ENCODE peak calls at places on chromosomes 6 and 20, in five cellular contexts. S, T, Y, N and M are unnamed samples.

GRCh38 chr20:62878244-62879030 is 16.8 kb upstream of the TCFL5 start:
- DNase-seq in Y (no peak), T (no peak), N (no peak), S (no peak), M (no peak)

GRCh38 chr6:132405143-132405915 is 4.1 kb upstream of the MOXD1 start:
- DNase-seq in S (peak; percentile 54), T (no peak), Y (no peak), N (no peak), M (no peak)

GRCh38 chr6:12356983-12357972 is 67.1 kb downstream of the EDN1 start:
- DNase-seq in T (no peak), N (no peak), S (no peak), Y (no peak), M (peak; percentile 68)

GRCh38 chr20:25188218-25188617 is 7.3 kb upstream of the ENTPD6 start:
- DNase-seq in T (no peak), Y (no peak), N (no peak), S (no peak), M (no peak)

GRCh38 chr20:47905628-47906487 is 120.6 kb upstream of the SULF2 start:
- DNase-seq in S (no peak), N (no peak), Y (no peak), T (no peak), M (no peak)

GRCh38 chr6:97626586-97627441 is 343.8 kb upstream of the MMS22L start:
- DNase-seq in T (no peak), S (peak; percentile 62), N (no peak), Y (no peak), M (no peak)

GRCh38 chr6:66740346-66740745 is 1033.3 kb upstream of the EYS start:
- DNase-seq in S (no peak), Y (no peak), N (no peak), T (no peak), M (no peak)

GRCh38 chr6:111721677-111722219 is 116.1 kb upstream of the TRAF3IP2 start:
- DNase-seq in T (peak; percentile 51), N (no peak), Y (no peak), S (peak; percentile 73), M (peak; percentile 73)

GRCh38 chr6:47016236-47016635 is 25.9 kb downstream of the ADGRF1 start:
- DNase-seq in S (no peak), Y (no peak), T (no peak), N (no peak), M (no peak)

GRCh38 chr20:22452442-22453011 is 131.8 kb downstream of the FOXA2 start:
- DNase-seq in N (no peak), S (no peak), Y (no peak), T (no peak), M (no peak)

GRCh38 chr20:53594068-53595017 is 704 bp upstream of the ZNF217 start:
- DNase-seq in Y (peak; percentile 97), N (peak; percentile 98), T (peak; percentile 99), S (peak; percentile 95), M (peak; percentile 87)

GRCh38 chr6:169046483-169047192 is 207.0 kb downstream of the THBS2 start:
- DNase-seq in S (peak; percentile 32), Y (no peak), N (no peak), T (no peak), M (no peak)

GRCh38 chr6:84549912-84550311 is 214.5 kb downstream of the TBX18 start:
- DNase-seq in Y (no peak), N (no peak), T (no peak), S (peak; percentile 34), M (no peak)

GRCh38 chr6:31126416-31127175 is 6.3 kb upstream of the CDSN start:
- DNase-seq in N (no peak), T (no peak), Y (no peak), S (no peak), M (no peak)

GRCh38 chr6:133890941-133891813 is 2.3 kb downstream of the TCF21 start:
- DNase-seq in T (peak; percentile 25), Y (no peak), N (peak; percentile 44), S (peak; percentile 46), M (no peak)

GRCh38 chr6:70270287-70271005 is 32.4 kb downstream of the COL9A1 start:
- DNase-seq in N (no peak), Y (no peak), S (no peak), T (no peak), M (no peak)

GRCh38 chr20:45337367-45338120 is 10.7 kb downstream of the SDC4 start:
- DNase-seq in Y (no peak), N (peak; percentile 46), T (no peak), S (peak; percentile 93), M (no peak)

GRCh38 chr6:40999498-41000070 is 39.4 kb downstream of the UNC5CL start:
- DNase-seq in N (peak; percentile 56), T (peak; percentile 9), S (peak; percentile 39), Y (no peak), M (peak; percentile 52)

GRCh38 chr6:151067684-151068596 is 171.8 kb upstream of the AKAP12 start:
- DNase-seq in S (peak; percentile 98), N (peak; percentile 69), T (no peak), Y (no peak), M (no peak)

GRCh38 chr6:138546733-138547185 is 47.5 kb upstream of the NHSL1 start:
- DNase-seq in T (no peak), Y (no peak), S (peak; percentile 68), N (no peak), M (no peak)

GRCh38 chr20:58113706-58114105 is 114.7 kb downstream of the ANKRD60 start:
- DNase-seq in N (no peak), S (no peak), T (no peak), Y (no peak), M (no peak)